ENCODE peak calls at places on chromosomes 12 and 14, in four cellular contexts. One of them, this sample, is unnamed.
A peak's percentile ranks its signal among the peaks of the same experiment; 100 is the strongest.

GRCh38 chr14:24978862-24979724 is 70.9 kb downstream of the STXBP6 start:
- DNase-seq in sigmoid colon: no peak
- DNase-seq in GM12878: peak; percentile 46
- DNase-seq in GM23338: no peak
- DNase-seq in this sample: no peak

GRCh38 chr14:51862839-51863235 is 2.4 kb downstream of the GNG2 start:
- DNase-seq in sigmoid colon: no peak
- DNase-seq in GM12878: no peak
- DNase-seq in GM23338: no peak
- DNase-seq in this sample: no peak

GRCh38 chr12:112122823-112123690 is 2.3 kb upstream of the TRAFD1 start:
- DNase-seq in sigmoid colon: no peak
- DNase-seq in GM12878: no peak
- DNase-seq in GM23338: no peak
- DNase-seq in this sample: no peak

GRCh38 chr12:13968281-13968680 is 13.1 kb downstream of the GRIN2B start:
- DNase-seq in sigmoid colon: no peak
- DNase-seq in GM12878: no peak
- DNase-seq in GM23338: no peak
- DNase-seq in this sample: no peak

GRCh38 chr12:30753233-30753632 is 1.5 kb downstream of the CAPRIN2 start:
- DNase-seq in sigmoid colon: no peak
- DNase-seq in GM12878: no peak
- DNase-seq in GM23338: peak; percentile 68
- DNase-seq in this sample: no peak

GRCh38 chr14:88384653-88385205 is 728 bp upstream of the SPATA7 start:
- DNase-seq in sigmoid colon: no peak
- DNase-seq in GM12878: no peak
- DNase-seq in GM23338: no peak
- DNase-seq in this sample: no peak

GRCh38 chr12:56839489-56840442 is 76.6 kb downstream of the HSD17B6 start:
- DNase-seq in sigmoid colon: no peak
- DNase-seq in GM12878: peak; percentile 2
- DNase-seq in GM23338: peak; percentile 87
- DNase-seq in this sample: no peak

GRCh38 chr12:19434538-19434937 is 4.8 kb upstream of the AEBP2 start:
- DNase-seq in sigmoid colon: no peak
- DNase-seq in GM12878: no peak
- DNase-seq in GM23338: no peak
- DNase-seq in this sample: no peak

GRCh38 chr14:90632451-90632850 is 183.8 kb downstream of the TTC7B start:
- DNase-seq in sigmoid colon: no peak
- DNase-seq in GM12878: no peak
- DNase-seq in GM23338: no peak
- DNase-seq in this sample: no peak

GRCh38 chr14:104150201-104151027 is 12.0 kb downstream of the KIF26A start:
- DNase-seq in sigmoid colon: no peak
- DNase-seq in GM12878: no peak
- DNase-seq in GM23338: peak; percentile 83
- DNase-seq in this sample: no peak

GRCh38 chr14:88669346-88669745 is 106.5 kb downstream of the ZC3H14 start:
- DNase-seq in sigmoid colon: no peak
- DNase-seq in GM12878: no peak
- DNase-seq in GM23338: peak; percentile 5
- DNase-seq in this sample: no peak

GRCh38 chr14:74438351-74438915 is 12.4 kb upstream of the SYNDIG1L start:
- DNase-seq in sigmoid colon: no peak
- DNase-seq in GM12878: no peak
- DNase-seq in GM23338: peak; percentile 62
- DNase-seq in this sample: no peak

GRCh38 chr12:52442600-52443061 is 8.5 kb upstream of the KRT75 start:
- DNase-seq in sigmoid colon: no peak
- DNase-seq in GM12878: no peak
- DNase-seq in GM23338: peak; percentile 62
- DNase-seq in this sample: no peak

GRCh38 chr14:97490521-97491070 is 693.4 kb downstream of the VRK1 start:
- DNase-seq in sigmoid colon: no peak
- DNase-seq in GM12878: no peak
- DNase-seq in GM23338: no peak
- DNase-seq in this sample: no peak

GRCh38 chr14:75430106-75430505 is 2.3 kb downstream of the JDP2 start:
- DNase-seq in sigmoid colon: peak; percentile 88
- DNase-seq in GM12878: no peak
- DNase-seq in GM23338: no peak
- DNase-seq in this sample: no peak

GRCh38 chr14:55794655-55795583 is 214.9 kb downstream of the KTN1 start:
- DNase-seq in sigmoid colon: no peak
- DNase-seq in GM12878: no peak
- DNase-seq in GM23338: no peak
- DNase-seq in this sample: no peak

GRCh38 chr12:20376984-20377383 is 8.6 kb downstream of the PDE3A start:
- DNase-seq in sigmoid colon: no peak
- DNase-seq in GM12878: no peak
- DNase-seq in GM23338: no peak
- DNase-seq in this sample: no peak

GRCh38 chr14:36525746-36526099 is 5.7 kb upstream of the NKX2-1 start:
- DNase-seq in sigmoid colon: no peak
- DNase-seq in GM12878: no peak
- DNase-seq in GM23338: no peak
- DNase-seq in this sample: no peak

GRCh38 chr14:36522347-36522971 is 2.4 kb upstream of the NKX2-1 start:
- DNase-seq in sigmoid colon: no peak
- DNase-seq in GM12878: no peak
- DNase-seq in GM23338: peak; percentile 71
- DNase-seq in this sample: no peak

GRCh38 chr14:36524874-36525745 is 5.1 kb upstream of the NKX2-1 start:
- DNase-seq in sigmoid colon: no peak
- DNase-seq in GM12878: no peak
- DNase-seq in GM23338: peak; percentile 94
- DNase-seq in this sample: no peak

GRCh38 chr14:36522972-36523685 is 3.1 kb upstream of the NKX2-1 start:
- DNase-seq in sigmoid colon: no peak
- DNase-seq in GM12878: no peak
- DNase-seq in GM23338: peak; percentile 40
- DNase-seq in this sample: no peak

DNA sequence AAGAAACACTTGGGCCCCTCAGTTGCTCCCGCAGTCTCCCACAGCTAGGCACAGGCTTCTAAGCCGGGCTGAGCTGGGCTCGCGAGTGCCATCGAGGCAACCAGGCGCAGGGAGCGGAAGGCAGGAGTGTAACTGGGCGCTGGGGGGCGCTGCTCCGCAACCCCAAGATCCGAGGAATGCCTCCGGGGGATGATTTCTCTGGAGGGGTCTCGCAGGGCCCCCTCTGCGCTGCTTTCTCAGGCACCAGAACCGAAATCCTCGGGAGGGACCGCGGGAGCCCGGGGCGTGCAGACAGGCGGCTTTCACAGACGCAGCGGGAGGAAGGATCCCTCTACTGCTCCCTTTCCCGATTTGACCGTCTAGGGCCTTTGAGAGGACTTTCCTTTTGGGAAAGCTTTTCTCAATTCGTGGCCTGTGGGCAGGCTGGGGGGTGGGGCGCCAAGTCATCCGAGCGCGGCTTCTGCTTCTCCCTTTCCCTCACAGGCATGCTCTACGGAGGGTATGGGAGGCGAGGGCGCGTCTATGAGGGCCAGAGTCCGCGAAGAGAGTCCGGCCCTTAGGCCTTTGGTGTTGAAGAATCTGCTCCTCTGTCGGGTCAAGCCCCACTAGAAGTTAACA is 4.3 kb upstream of the NKX2-1 start:
- DNase-seq in sigmoid colon: no peak
- DNase-seq in GM12878: no peak
- DNase-seq in GM23338: peak; percentile 87
- DNase-seq in this sample: no peak
- TF ChIP-seq CTCF in sigmoid colon: no peak
- TF ChIP-seq CTCF in GM12878: no peak
- TF ChIP-seq CTCF in GM23338: peak; percentile 70
- TF ChIP-seq CTCF in this sample: no peak

GRCh38 chr12:3885179-3886094 is 12.2 kb upstream of the PARP11 start:
- DNase-seq in sigmoid colon: no peak
- DNase-seq in GM12878: no peak
- DNase-seq in GM23338: peak; percentile 75
- DNase-seq in this sample: no peak
- H3K4me3 ChIP-seq in sigmoid colon: peak overlapping the region; percentile 39
- H3K4me3 ChIP-seq in GM12878: peak overlapping the region; percentile 5
- H3K4me3 ChIP-seq in GM23338: no peak overlapping the region
- H3K4me3 ChIP-seq in this sample: peak overlapping the region; percentile 58

DNA sequence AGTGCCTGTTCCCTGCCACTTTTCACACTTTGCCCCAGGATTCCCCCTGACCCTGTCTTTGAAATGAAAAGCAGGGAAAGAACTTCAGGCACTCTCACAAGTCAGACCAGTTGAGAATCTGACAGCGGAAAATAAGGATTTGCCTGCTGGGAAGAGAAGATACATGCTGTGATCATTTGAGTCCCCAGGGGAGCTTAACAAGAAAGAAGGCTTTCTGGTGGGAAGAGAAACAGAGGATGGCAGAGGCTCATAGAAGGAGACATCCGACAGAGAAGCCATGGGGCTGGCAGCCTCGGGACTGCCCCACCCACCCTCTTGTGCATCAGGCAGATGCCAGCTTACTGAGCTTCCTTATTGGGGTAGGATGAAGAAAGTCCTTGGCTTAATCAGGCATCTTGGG is 11.9 kb downstream of the TTC9 start:
- DNase-seq in sigmoid colon: no peak
- DNase-seq in GM12878: no peak
- DNase-seq in GM23338: no peak
- DNase-seq in this sample: no peak
- TF ChIP-seq POLR2AphosphoS5 in sigmoid colon: no peak
- TF ChIP-seq POLR2AphosphoS5 in GM12878: no peak
- TF ChIP-seq POLR2AphosphoS5 in GM23338: no peak
- TF ChIP-seq POLR2AphosphoS5 in this sample: no peak

GRCh38 chr14:58367296-58367695 is 28.4 kb upstream of the TOMM20L start:
- DNase-seq in sigmoid colon: no peak
- DNase-seq in GM12878: no peak
- DNase-seq in GM23338: no peak
- DNase-seq in this sample: no peak

GRCh38 chr14:58362798-58363412 is 32.8 kb upstream of the TOMM20L start:
- DNase-seq in sigmoid colon: no peak
- DNase-seq in GM12878: no peak
- DNase-seq in GM23338: peak; percentile 47
- DNase-seq in this sample: no peak
- TF ChIP-seq CTCF in sigmoid colon: peak; percentile 16
- TF ChIP-seq CTCF in GM12878: peak; percentile 28
- TF ChIP-seq CTCF in GM23338: peak; percentile 37
- TF ChIP-seq CTCF in this sample: peak; percentile 14

GRCh38 chr12:31895449-31896150 is 63.6 kb upstream of the RESF1 start:
- DNase-seq in sigmoid colon: no peak
- DNase-seq in GM12878: no peak
- DNase-seq in GM23338: no peak
- DNase-seq in this sample: no peak

GRCh38 chr12:31900271-31900670 is 58.9 kb upstream of the RESF1 start:
- DNase-seq in sigmoid colon: no peak
- DNase-seq in GM12878: no peak
- DNase-seq in GM23338: no peak
- DNase-seq in this sample: no peak

GRCh38 chr12:31896514-31897039 is 62.6 kb upstream of the RESF1 start:
- DNase-seq in sigmoid colon: no peak
- DNase-seq in GM12878: peak; percentile 99
- DNase-seq in GM23338: peak; percentile 59
- DNase-seq in this sample: peak; percentile 34

GRCh38 chr12:31899136-31899535 is 60.1 kb upstream of the RESF1 start:
- DNase-seq in sigmoid colon: no peak
- DNase-seq in GM12878: no peak
- DNase-seq in GM23338: no peak
- DNase-seq in this sample: no peak

GRCh38 chr12:31897791-31898503 is 61.3 kb upstream of the RESF1 start:
- DNase-seq in sigmoid colon: no peak
- DNase-seq in GM12878: no peak
- DNase-seq in GM23338: peak; percentile 80
- DNase-seq in this sample: no peak
- H3K4me3 ChIP-seq in sigmoid colon: no peak overlapping the region
- H3K4me3 ChIP-seq in GM12878: no peak overlapping the region
- H3K4me3 ChIP-seq in GM23338: no peak overlapping the region
- H3K4me3 ChIP-seq in this sample: no peak overlapping the region

GRCh38 chr12:25591132-25591531 is 38.0 kb upstream of the LMNTD1 start:
- DNase-seq in sigmoid colon: no peak
- DNase-seq in GM12878: no peak
- DNase-seq in GM23338: peak; percentile 15
- DNase-seq in this sample: no peak

GRCh38 chr12:25590021-25590721 is 37.1 kb upstream of the LMNTD1 start:
- DNase-seq in sigmoid colon: no peak
- DNase-seq in GM12878: no peak
- DNase-seq in GM23338: no peak
- DNase-seq in this sample: no peak

GRCh38 chr12:25585662-25586061 is 32.6 kb upstream of the LMNTD1 start:
- DNase-seq in sigmoid colon: no peak
- DNase-seq in GM12878: no peak
- DNase-seq in GM23338: no peak
- DNase-seq in this sample: no peak

GRCh38 chr12:25585021-25585523 is 32.0 kb upstream of the LMNTD1 start:
- DNase-seq in sigmoid colon: peak; percentile 80
- DNase-seq in GM12878: no peak
- DNase-seq in GM23338: no peak
- DNase-seq in this sample: peak; percentile 84

GRCh38 chr12:25587346-25587745 is 34.3 kb upstream of the LMNTD1 start:
- DNase-seq in sigmoid colon: no peak
- DNase-seq in GM12878: no peak
- DNase-seq in GM23338: no peak
- DNase-seq in this sample: no peak
- TF ChIP-seq POLR2AphosphoS5 in sigmoid colon: no peak
- TF ChIP-seq POLR2AphosphoS5 in GM12878: no peak
- TF ChIP-seq POLR2AphosphoS5 in GM23338: no peak
- TF ChIP-seq POLR2AphosphoS5 in this sample: no peak

DNA sequence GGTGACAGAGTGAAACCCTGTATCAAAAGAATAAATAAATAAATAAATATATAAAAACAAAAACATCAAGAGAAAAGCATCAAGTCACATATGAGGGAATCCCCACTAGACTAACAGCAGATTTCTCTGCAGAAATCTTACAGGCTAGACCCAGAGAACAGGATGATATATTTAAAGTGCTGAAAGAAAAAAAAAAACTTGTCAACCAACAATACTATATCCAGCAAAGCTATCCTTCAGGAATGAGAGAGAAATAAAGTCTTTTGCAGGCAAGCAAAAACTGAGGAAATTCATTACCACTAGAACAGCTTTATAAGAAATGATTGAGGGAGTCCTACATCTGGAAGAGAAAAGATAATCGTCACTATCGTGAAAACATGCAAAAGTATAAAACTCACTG is 6.4 kb upstream of the SFSWAP start:
- DNase-seq in sigmoid colon: no peak
- DNase-seq in GM12878: no peak
- DNase-seq in GM23338: no peak
- DNase-seq in this sample: no peak
- TF ChIP-seq CTCF in sigmoid colon: no peak
- TF ChIP-seq CTCF in GM12878: no peak
- TF ChIP-seq CTCF in GM23338: no peak
- TF ChIP-seq CTCF in this sample: no peak

GRCh38 chr12:116661341-116661740 is 76.5 kb downstream of the SPRING1 start:
- DNase-seq in sigmoid colon: no peak
- DNase-seq in GM12878: no peak
- DNase-seq in GM23338: no peak
- DNase-seq in this sample: no peak
- H3K4me3 ChIP-seq in sigmoid colon: no peak overlapping the region
- H3K4me3 ChIP-seq in GM12878: no peak overlapping the region
- H3K4me3 ChIP-seq in GM23338: no peak overlapping the region
- H3K4me3 ChIP-seq in this sample: no peak overlapping the region